ENCODE peak calls at places on chromosomes 11 and 22, in five cellular contexts. B, K, L, A and J are unnamed samples. For H3K9me3, the result is how much of the 10 kb centered on the place peaks cover.

GRCh38 chr11:103903621-103904323 is 132.7 kb upstream of the DDI1 start:
- DNase-seq in L (no peak), A (no peak), K (no peak), B (no peak), J (no peak)

GRCh38 chr22:35642305-35642741 is 5.9 kb upstream of the APOL6 start:
- DNase-seq in A (peak), L (no peak), K (no peak), B (no peak), J (no peak)

GRCh38 chr11:68689737-68690625 is 5.6 kb downstream of the GAL start:
- DNase-seq in L (no peak), K (no peak), B (no peak), A (no peak), J (no peak)

GRCh38 chr11:69014936-69015549 is 2.0 kb upstream of the MRGPRF start:
- DNase-seq in L (no peak), K (no peak), B (no peak), A (no peak), J (no peak)

GRCh38 chr11:6566704-6567370 is 36.6 kb downstream of the RRP8 start:
- DNase-seq in B (no peak), A (no peak), L (no peak), K (no peak), J (no peak)

GRCh38 chr11:18752502-18752901 is 26.5 kb upstream of the IGSF22 start:
- DNase-seq in B (no peak), K (no peak), L (no peak), A (no peak), J (no peak)

GRCh38 chr11:34886609-34887008 is 29.6 kb downstream of the APIP start:
- DNase-seq in B (peak), L (no peak), K (no peak), A (no peak), J (no peak)

GRCh38 chr11:74322667-74323066 is 11.2 kb upstream of the P4HA3 start:
- DNase-seq in B (no peak), K (no peak), A (no peak), L (no peak), J (no peak)

GRCh38 chr11:123233280-123233977 is 38.4 kb upstream of the CLMP start:
- DNase-seq in L (no peak), A (no peak), K (no peak), B (no peak), J (no peak)

GRCh38 chr22:36253523-36254490 is 874 bp downstream of the APOL1 start:
- DNase-seq in B (no peak), L (no peak), A (no peak), K (no peak), J (no peak)

GRCh38 chr11:47923667-47924066 is 56.7 kb upstream of the PTPRJ start:
- DNase-seq in L (no peak), A (no peak), B (no peak), K (no peak), J (no peak)

GRCh38 chr11:10891321-10891720 is 33.5 kb upstream of the ZBED5 start:
- DNase-seq in K (no peak), A (no peak), L (no peak), B (no peak), J (no peak)

GRCh38 chr11:67433536-67434394 is 3.7 kb downstream of the PTPRCAP start:
- DNase-seq in A (no peak), L (peak), B (no peak), K (no peak), J (no peak)

GRCh38 chr11:27976262-27976661 is 131.7 kb downstream of the KIF18A start:
- DNase-seq in K (no peak), L (no peak), B (no peak), A (no peak), J (no peak)

GRCh38 chr11:88183233-88183632 is 8.0 kb upstream of the RAB38 start:
- DNase-seq in L (no peak), B (no peak), K (no peak), A (no peak), J (no peak)

GRCh38 chr11:12693075-12693473 is 18.9 kb downstream of the TEAD1 start:
- DNase-seq in A (peak), L (no peak), K (no peak), B (no peak), J (no peak)

GRCh38 chr11:93271596-93271995 is 58.9 kb upstream of the DEUP1 start:
- DNase-seq in A (no peak), K (no peak), L (no peak), B (peak), J (no peak)

GRCh38 chr22:37747090-37747714 is 50.4 kb downstream of the TRIOBP start:
- DNase-seq in B (peak), K (peak), A (no peak), L (no peak), J (no peak)

GRCh38 chr22:31244044-31244942 is 32.2 kb downstream of the LIMK2 start:
- DNase-seq in L (no peak), K (peak), B (peak), A (no peak), J (no peak)

GRCh38 chr22:36733271-36733670 is 29.7 kb upstream of the CACNG2 start:
- DNase-seq in L (no peak), B (no peak), A (no peak), K (no peak), J (no peak)

GRCh38 chr22:19014886-19015285 is 78.8 kb upstream of the PRODH start:
- DNase-seq in K (no peak), L (no peak), B (no peak), A (no peak), J (no peak)

GRCh38 chr22:42520663-42521546 is 1.3 kb upstream of the RRP7A start:
- DNase-seq in A (no peak), L (no peak), B (no peak), K (no peak), J (no peak)

GRCh38 chr11:77113382-77114088 is 10.9 kb downstream of the OMP start:
- DNase-seq in K (no peak), L (no peak), A (no peak), B (peak), J (no peak)

GRCh38 chr11:60780065-60780464 is 5.1 kb upstream of the MS4A10 start:
- DNase-seq in K (no peak), A (no peak), L (no peak), B (no peak), J (no peak)

GRCh38 chr22:40179535-40179934 is 1.8 kb downstream of the TNRC6B start:
- DNase-seq in L (no peak), K (no peak), B (no peak), A (no peak), J (no peak)

DNA sequence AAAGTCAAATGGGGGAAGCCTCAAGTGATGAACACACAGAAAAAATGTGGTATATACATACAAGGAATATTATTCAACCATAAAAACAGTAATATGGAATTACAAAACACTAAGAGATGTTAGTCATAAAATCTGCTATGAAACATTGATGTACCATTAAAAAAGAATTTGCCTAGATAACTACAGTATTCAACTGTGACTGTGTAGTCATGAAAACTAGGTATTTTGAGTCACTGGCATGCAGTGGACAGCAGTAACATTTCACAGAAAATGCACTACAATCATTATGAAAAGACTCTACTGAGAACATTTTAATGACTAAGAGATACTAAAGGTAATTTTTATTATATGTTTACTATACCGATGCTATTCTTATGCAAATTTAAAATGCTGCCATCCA is 11.7 kb downstream of the ZNF195 start:
- DNase-seq in B (no peak), K (no peak), L (no peak), A (no peak), J (no peak)
- H3K9me3 ChIP-seq in B (under half), K (under half), L (under half), A (half or more), J (under half)

DNA sequence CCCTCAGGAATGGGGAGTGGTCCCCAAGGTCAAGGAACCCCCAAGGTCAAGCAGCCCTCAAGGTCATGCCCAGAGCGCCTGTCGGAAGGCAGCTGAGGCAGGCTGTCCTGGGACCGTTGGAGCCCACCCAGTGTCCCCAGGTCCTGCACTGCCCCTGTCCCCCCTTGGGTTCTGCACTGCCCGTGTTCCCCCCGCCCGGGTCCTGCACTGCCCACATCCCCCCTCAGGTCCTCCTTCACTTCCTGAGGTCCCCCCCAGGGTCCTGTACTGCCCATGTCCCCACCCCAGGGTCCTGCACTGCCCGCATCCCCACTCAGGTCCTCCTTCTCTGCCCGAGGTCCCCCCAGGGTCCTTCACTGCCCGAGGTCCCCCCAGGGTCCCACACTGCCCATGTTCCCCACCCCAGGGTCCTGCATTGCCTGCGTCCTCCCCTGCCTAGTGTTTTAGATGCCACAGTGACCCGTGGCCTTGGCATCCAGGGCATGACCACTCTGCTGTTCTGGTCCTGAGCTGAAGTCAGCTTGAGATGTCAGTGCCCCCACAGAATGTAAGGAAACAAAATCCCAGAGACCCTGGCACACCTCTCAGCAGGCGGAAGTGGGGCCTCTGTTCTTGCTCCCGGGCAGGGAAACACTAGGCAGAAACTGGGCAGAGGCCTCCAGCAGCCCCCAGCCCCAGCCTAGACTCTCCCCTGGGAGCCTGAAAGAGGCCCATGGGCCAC is 1072.9 kb downstream of the BRD1 start:
- DNase-seq in B (no peak), K (no peak), L (no peak), A (no peak), J (no peak)
- H3K9me3 ChIP-seq in B (under half), K (under half), L (under half), A (under half), J (under half)

GRCh38 chr22:48829908-48830307 is 997.8 kb downstream of the BRD1 start:
- DNase-seq in K (no peak), L (no peak), B (no peak), A (no peak), J (no peak)
- H3K9me3 ChIP-seq in K (under half), L (under half), B (under half), A (under half), J (under half)

GRCh38 chr22:22703715-22704114 is 59.3 kb downstream of the GGTLC2 start:
- DNase-seq in A (no peak), K (no peak), B (peak), L (no peak), J (no peak)
- H3K9me3 ChIP-seq in A (under half), K (under half), B (under half), L (under half), J (under half)